ENCODE peak calls at places on chromosomes 1 and 21, in eight cellular contexts. P is fibroblast of lung, Y is keratinocyte, R is mammary epithelial cell, L is H9, J is HCT116, D is IMR-90, H is neural progenitor cell. O is an unnamed sample.
A peak's percentile ranks its signal among the peaks of the same experiment; 100 is the strongest.

GRCh38 chr1:213820362-213821149 is 167.2 kb upstream of the PROX1 start:
- DNase-seq in P (no peak), Y (no peak), R (no peak), L (no peak), J (no peak), D (no peak), H (no peak), O (no peak)

GRCh38 chr1:54460861-54461382 is 54.7 kb upstream of the SSBP3 start:
- DNase-seq in P (no peak), Y (no peak), R (no peak), L (no peak), J (no peak), D (no peak), H (no peak), O (peak; percentile 7)

GRCh38 chr1:200883118-200883517 is 10.3 kb downstream of the GPR25 start:
- DNase-seq in P (no peak), Y (no peak), R (no peak), L (peak; percentile 14), J (no peak), D (no peak), H (no peak), O (no peak)

GRCh38 chr1:227885648-227886502 is 61.9 kb downstream of the WNT9A start:
- DNase-seq in P (peak; percentile 39), Y (peak; percentile 58), R (peak; percentile 85), L (peak; percentile 36), J (peak; percentile 49), D (peak; percentile 29), H (no peak), O (no peak)

GRCh38 chr21:41634211-41634694 is 126.3 kb upstream of the TMPRSS2 start:
- DNase-seq in P (no peak), Y (peak; percentile 98), R (peak; percentile 98), L (peak; percentile 54), J (no peak), D (no peak), H (no peak), O (no peak)

GRCh38 chr1:16991571-16991970 is 11.2 kb upstream of the MFAP2 start:
- DNase-seq in P (no peak), Y (no peak), R (no peak), L (no peak), J (no peak), D (no peak), H (no peak), O (no peak)

GRCh38 chr1:155043793-155044192 is 7.3 kb upstream of the ADAM15 start:
- DNase-seq in P (no peak), Y (no peak), R (no peak), L (no peak), J (no peak), D (no peak), H (no peak), O (no peak)

GRCh38 chr1:15430787-15431570 is 7.3 kb upstream of the CTRC start:
- DNase-seq in P (peak; percentile 47), Y (no peak), R (no peak), L (peak; percentile 86), J (no peak), D (peak; percentile 36), H (peak; percentile 77), O (peak; percentile 84)

GRCh38 chr1:215114154-215114933 is 31.8 kb downstream of the KCNK2 start:
- DNase-seq in P (peak; percentile 93), Y (peak; percentile 57), R (peak; percentile 81), L (no peak), J (peak; percentile 82), D (peak; percentile 90), H (no peak), O (no peak)

GRCh38 chr1:47703981-47704596 is 266.2 kb downstream of the FOXD2 start:
- DNase-seq in P (peak; percentile 30), Y (no peak), R (peak; percentile 39), L (no peak), J (peak; percentile 15), D (peak; percentile 30), H (no peak), O (peak; percentile 78)

GRCh38 chr1:158024737-158025136 is 31.3 kb downstream of the KIRREL1 start:
- DNase-seq in P (no peak), Y (no peak), R (no peak), L (no peak), J (no peak), D (no peak), H (no peak), O (no peak)

GRCh38 chr1:158984386-158984785 is 25.3 kb upstream of the IFI16 start:
- DNase-seq in P (no peak), Y (no peak), R (no peak), L (no peak), J (no peak), D (no peak), H (no peak), O (no peak)

GRCh38 chr1:56566040-56566774 is 13.2 kb downstream of the PLPP3 start:
- DNase-seq in P (no peak), Y (no peak), R (no peak), L (no peak), J (no peak), D (no peak), H (no peak), O (no peak)
- H3K4me1 ChIP-seq in P (peaks cover 5% of the 10 kb centered on the region), Y (no peaks in the 10 kb centered on the region), R (no peaks in the 10 kb centered on the region), L (peaks cover 37% of the 10 kb centered on the region), J (no peaks in the 10 kb centered on the region), D (peaks cover 14% of the 10 kb centered on the region), H (peaks cover 55% of the 10 kb centered on the region), O (peaks cover 11% of the 10 kb centered on the region)

GRCh38 chr1:245105815-245106410 is 48.9 kb upstream of the KIF26B start:
- DNase-seq in P (no peak), Y (no peak), R (no peak), L (no peak), J (no peak), D (peak; percentile 8), H (no peak), O (no peak)
- H3K4me2 ChIP-seq in P (no peak overlapping the region), Y (no peak overlapping the region), R (no peak overlapping the region), L (no peak overlapping the region), J (no peak overlapping the region), D (no peak overlapping the region), H (no peak overlapping the region), O (no peak overlapping the region)

GRCh38 chr1:12183095-12183794 is 16.5 kb downstream of the TNFRSF1B start:
- DNase-seq in P (no peak), Y (no peak), R (no peak), L (no peak), J (no peak), D (no peak), H (no peak), O (no peak)

GRCh38 chr1:12182410-12182946 is 15.7 kb downstream of the TNFRSF1B start:
- DNase-seq in P (no peak), Y (no peak), R (no peak), L (no peak), J (no peak), D (no peak), H (no peak), O (no peak)

GRCh38 chr1:12185036-12185435 is 18.2 kb downstream of the TNFRSF1B start:
- DNase-seq in P (no peak), Y (no peak), R (no peak), L (no peak), J (no peak), D (no peak), H (no peak), O (no peak)

GRCh38 chr1:12185556-12186276 is 18.9 kb downstream of the TNFRSF1B start:
- DNase-seq in P (peak; percentile 45), Y (no peak), R (no peak), L (no peak), J (no peak), D (no peak), H (no peak), O (no peak)

DNA sequence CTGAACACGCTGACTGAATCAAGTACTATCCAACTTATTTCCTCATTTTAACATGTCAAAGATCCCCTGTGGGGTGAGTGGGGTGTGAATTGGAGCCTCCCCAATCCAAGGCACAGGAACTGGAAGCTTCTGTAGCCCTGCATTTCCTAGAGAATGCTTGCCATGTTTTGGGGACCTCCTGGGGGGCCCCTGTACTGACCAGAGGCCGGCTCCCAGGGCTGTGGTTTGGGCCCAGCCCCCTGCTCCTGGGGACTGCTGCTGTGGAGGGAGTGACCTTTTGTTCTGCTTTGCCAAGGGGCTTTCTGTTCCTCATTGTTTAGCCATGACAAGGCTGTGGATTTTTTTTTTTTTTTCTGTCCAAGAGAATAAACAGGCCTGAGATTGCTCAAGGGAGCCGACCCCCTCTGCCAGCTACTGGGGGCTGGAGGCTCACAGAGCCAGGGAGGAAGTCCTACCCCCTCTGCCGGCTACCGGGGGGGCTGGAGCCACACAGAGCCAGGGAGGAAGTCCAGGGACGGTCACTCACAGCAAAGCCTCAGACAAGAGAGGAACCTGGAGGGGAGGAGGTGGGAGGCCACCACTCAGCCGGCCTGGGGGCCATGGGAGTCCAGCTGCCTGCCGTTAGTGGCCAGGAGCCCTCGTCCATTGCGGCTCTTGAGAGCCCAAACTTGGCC is 17.4 kb downstream of the TNFRSF1B start:
- DNase-seq in P (peak; percentile 90), Y (no peak), R (no peak), L (no peak), J (no peak), D (peak; percentile 85), H (peak; percentile 61), O (no peak)
- H3K9ac ChIP-seq in P (peak overlapping the region; percentile 54), Y (no peak overlapping the region), R (no peak overlapping the region), L (no peak overlapping the region), J (no peak overlapping the region), D (peak overlapping the region; percentile 58), H (no peak overlapping the region), O (no peak overlapping the region)

GRCh38 chr21:14213164-14213563 is 2.4 kb upstream of the LIPI start:
- DNase-seq in P (no peak), Y (no peak), R (no peak), L (no peak), J (no peak), D (no peak), H (no peak), O (no peak)
- H3K4me1 ChIP-seq in P (no peaks in the 10 kb centered on the region), Y (peaks cover 5% of the 10 kb centered on the region), R (peaks cover 6% of the 10 kb centered on the region), L (no peaks in the 10 kb centered on the region), J (no peaks in the 10 kb centered on the region), D (no peaks in the 10 kb centered on the region), H (no peaks in the 10 kb centered on the region), O (no peaks in the 10 kb centered on the region)

GRCh38 chr1:22876359-22877111 is 96.1 kb downstream of the LACTBL1 start:
- DNase-seq in P (peak; percentile 44), Y (no peak), R (peak; percentile 31), L (no peak), J (no peak), D (peak; percentile 63), H (peak; percentile 94), O (no peak)
- H3K4me2 ChIP-seq in P (no peak overlapping the region), Y (no peak overlapping the region), R (no peak overlapping the region), L (no peak overlapping the region), J (no peak overlapping the region), D (no peak overlapping the region), H (peak overlapping the region; percentile 71), O (no peak overlapping the region)